ENCODE peak calls at places on chromosomes 3 and 15, in six cellular contexts. L, N, K, A, X and I are unnamed samples.

GRCh38 chr3:158483701-158484100 is 87.3 kb upstream of the MLF1 start:
- DNase-seq in A (no peak), N (no peak), K (no peak), L (no peak), X (no peak), I (no peak)

GRCh38 chr3:18937574-18937973 is 210.7 kb upstream of the KCNH8 start:
- DNase-seq in X (no peak), N (no peak), K (no peak), A (no peak), L (no peak), I (no peak)

GRCh38 chr15:43800286-43801136 is at the start of gene HYPK:
- DNase-seq in L (peak), K (peak), X (peak), A (peak), N (peak), I (peak)

GRCh38 chr3:68919000-68919399 is 13.3 kb downstream of the TAFA4 start:
- DNase-seq in X (peak), L (peak), A (no peak), K (peak), N (peak), I (peak)

GRCh38 chr3:16528581-16528993 is 15.1 kb upstream of the RFTN1 start:
- DNase-seq in A (no peak), X (no peak), K (no peak), L (no peak), N (no peak), I (no peak)

GRCh38 chr3:152622813-152623167 is 212.1 kb upstream of the P2RY1 start:
- DNase-seq in K (no peak), N (peak), X (no peak), L (no peak), A (no peak), I (no peak)

GRCh38 chr3:24462737-24463136 is 31.9 kb downstream of the THRB start:
- DNase-seq in N (no peak), L (no peak), A (no peak), X (no peak), K (no peak), I (no peak)

GRCh38 chr3:56233742-56234141 is 234.5 kb downstream of the ERC2 start:
- DNase-seq in L (no peak), K (no peak), N (no peak), A (no peak), X (no peak), I (no peak)

GRCh38 chr3:59780209-59780608 is 730.4 kb upstream of the CFAP20DC start:
- DNase-seq in N (no peak), X (no peak), A (no peak), K (no peak), L (no peak), I (no peak)

GRCh38 chr15:41891226-41891625 is 2.6 kb downstream of the SPTBN5 start:
- DNase-seq in N (no peak), X (no peak), L (no peak), A (no peak), K (no peak), I (no peak)

GRCh38 chr3:15428539-15428938 is 1.1 kb downstream of the EAF1 start:
- DNase-seq in L (peak), X (peak), N (peak), K (no peak), A (no peak), I (no peak)
- H2AFZ ChIP-seq in L (no peak), X (no peak), N (no peak), K (no peak), A (no peak), I (no peak)

DNA sequence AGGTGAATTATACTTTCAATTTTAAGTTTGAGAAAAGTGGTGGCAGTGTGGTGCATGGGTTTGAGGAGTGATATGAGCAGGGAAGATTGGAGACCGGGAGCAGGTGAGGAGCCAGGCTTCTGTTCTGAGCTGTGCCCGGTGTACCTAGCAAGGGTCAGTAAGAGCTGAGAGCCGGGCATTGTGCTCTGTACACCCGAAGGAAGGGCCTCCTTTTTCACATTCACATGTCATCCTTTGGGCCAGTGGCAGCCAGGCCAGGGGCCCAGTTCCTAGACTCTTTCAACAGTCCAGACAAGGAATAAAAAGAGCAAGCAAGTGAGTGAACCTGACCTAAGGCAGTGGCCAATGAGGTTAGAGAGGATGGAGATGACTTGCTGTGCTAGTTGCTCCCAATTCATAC is 5.1 kb upstream of the TRA2B start:
- DNase-seq in X (no peak), N (no peak), K (no peak), A (no peak), L (no peak), I (no peak)
- H4K91ac ChIP-seq in X (peak), N (no peak), K (no peak), A (no peak), L (no peak), I (no peak)

DNA sequence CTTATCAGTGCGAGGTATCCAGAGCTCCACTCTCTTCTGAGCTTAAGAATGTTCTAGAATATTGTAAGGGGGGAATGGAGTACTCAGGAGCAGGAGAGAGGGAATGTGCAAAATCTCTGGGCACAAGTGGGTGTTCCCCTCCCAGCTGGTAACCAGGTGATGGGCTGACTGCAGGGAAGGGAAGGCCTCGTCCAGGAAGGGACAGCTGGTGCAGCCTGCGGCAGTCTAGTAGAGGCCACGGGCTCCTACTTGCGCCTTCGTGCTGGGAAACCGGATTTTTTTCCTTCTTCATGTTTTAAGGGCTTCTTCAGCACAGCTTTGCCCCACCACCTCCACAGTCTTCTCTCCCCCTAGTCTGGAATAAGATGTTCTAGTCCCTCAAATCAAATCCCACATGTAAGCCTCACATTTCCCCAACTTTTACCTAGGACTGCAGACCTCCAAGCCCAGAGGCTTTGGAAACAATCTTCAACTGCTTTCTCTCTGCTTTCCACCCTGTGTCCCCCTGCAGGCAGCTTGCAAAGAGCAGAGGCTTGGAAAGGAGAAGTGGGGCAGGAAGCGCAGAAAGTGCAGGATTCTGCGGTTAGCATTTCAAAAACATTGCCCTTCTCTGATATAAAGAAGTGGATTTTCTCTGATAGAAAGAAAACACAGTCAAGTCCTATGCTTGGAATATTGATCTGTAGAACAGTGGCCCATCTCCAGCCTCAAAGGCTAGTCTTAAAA is 11.9 kb upstream of the CGNL1 start:
- DNase-seq in N (peak), A (no peak), L (peak), K (no peak), X (no peak), I (peak)
- H2BK5ac ChIP-seq in N (no peak), A (no peak), L (no peak), K (no peak), X (no peak), I (no peak)

GRCh38 chr3:192514754-192515660 is 212.3 kb downstream of the FGF12 start:
- DNase-seq in K (peak), A (peak), N (no peak), L (no peak), X (no peak), I (peak)

GRCh38 chr3:192515661-192516040 is 211.7 kb downstream of the FGF12 start:
- DNase-seq in A (no peak), L (no peak), N (no peak), X (no peak), K (no peak), I (no peak)

GRCh38 chr3:192516850-192517249 is 210.5 kb downstream of the FGF12 start:
- DNase-seq in X (no peak), N (no peak), A (no peak), L (no peak), K (no peak), I (no peak)

DNA sequence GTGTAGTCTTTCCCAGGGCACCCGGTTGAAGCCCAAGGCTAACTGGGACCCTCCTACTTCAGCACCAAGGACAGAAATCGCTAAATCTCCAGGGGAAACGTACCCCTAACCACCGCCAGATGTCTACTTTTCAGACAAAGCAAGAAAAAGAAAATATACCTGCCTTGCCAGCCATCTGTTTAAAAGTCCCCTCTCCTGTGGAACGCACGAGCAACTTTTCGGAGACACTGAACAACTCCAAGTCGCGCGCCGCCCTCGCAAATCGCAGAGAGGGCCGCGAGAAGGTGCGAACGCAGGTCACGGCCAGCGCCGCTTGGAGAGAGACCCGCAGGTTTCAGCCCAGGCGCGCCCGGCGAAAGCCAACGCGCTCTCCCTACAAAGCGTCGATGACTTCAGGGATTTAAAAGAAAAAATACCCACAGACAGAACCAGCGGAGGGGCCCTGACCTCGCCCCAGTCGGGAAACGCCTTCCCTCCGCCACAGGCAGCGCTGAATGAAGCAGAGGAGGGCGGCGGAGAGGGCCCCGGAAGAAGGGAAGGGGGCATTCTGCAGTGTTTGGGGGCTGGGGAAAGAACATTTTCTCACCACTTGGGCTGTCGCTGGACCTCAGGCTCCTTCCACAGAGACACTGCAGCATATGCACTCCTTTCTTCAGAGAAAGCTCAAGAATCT is 213.1 kb downstream of the FGF12 start:
- DNase-seq in X (peak), N (peak), A (peak), L (no peak), K (peak), I (peak)
- H2AFZ ChIP-seq in X (peak), N (no peak), A (peak), L (no peak), K (peak), I (no peak)

GRCh38 chr3:128906031-128906803 is 26.8 kb downstream of the ACAD9 start:
- DNase-seq in N (no peak), X (no peak), A (no peak), L (no peak), K (no peak), I (no peak)
- H4K91ac ChIP-seq in N (no peak), X (no peak), A (no peak), L (no peak), K (no peak), I (no peak)